ENCODE peak calls at places on chromosomes 1 and 21, in seven cellular contexts. One of them, this sample, is unnamed.
A peak's percentile ranks its signal among the peaks of the same experiment; 100 is the strongest.

GRCh38 chr21:44403106-44404020 is 49.9 kb downstream of the TRPM2 start:
- DNase-seq in NCI-H187 treated with DMSO at 0.1 percent for 48 hours: no peak
- DNase-seq in LoVo: no peak
- DNase-seq in epithelial cell of proximal tubule: no peak
- DNase-seq in left ventricle myocardium inferior: no peak
- DNase-seq in prostate gland: no peak
- DNase-seq in ascending aorta: no peak
- DNase-seq in this sample: no peak

GRCh38 chr21:25330266-25330665 is 277.0 kb downstream of the MRPL39 start:
- DNase-seq in NCI-H187 treated with DMSO at 0.1 percent for 48 hours: no peak
- DNase-seq in LoVo: no peak
- DNase-seq in left ventricle myocardium inferior: no peak
- DNase-seq in prostate gland: no peak
- DNase-seq in ascending aorta: no peak
- DNase-seq in epithelial cell of proximal tubule: no peak
- DNase-seq in this sample: no peak

GRCh38 chr1:26405281-26405915 is 5.2 kb upstream of the LIN28A start:
- DNase-seq in left ventricle myocardium inferior: no peak
- DNase-seq in epithelial cell of proximal tubule: no peak
- DNase-seq in prostate gland: no peak
- DNase-seq in ascending aorta: no peak
- DNase-seq in LoVo: no peak
- DNase-seq in NCI-H187 treated with DMSO at 0.1 percent for 48 hours: no peak
- DNase-seq in this sample: peak; percentile 24

GRCh38 chr1:12580054-12580887 is 37.7 kb downstream of the DHRS3 start:
- DNase-seq in left ventricle myocardium inferior: no peak
- DNase-seq in prostate gland: no peak
- DNase-seq in LoVo: no peak
- DNase-seq in ascending aorta: no peak
- DNase-seq in epithelial cell of proximal tubule: no peak
- DNase-seq in NCI-H187 treated with DMSO at 0.1 percent for 48 hours: no peak
- DNase-seq in this sample: peak; percentile 90

GRCh38 chr1:243548516-243548915 is 292.7 kb downstream of the SDCCAG8 start:
- DNase-seq in prostate gland: no peak
- DNase-seq in ascending aorta: no peak
- DNase-seq in left ventricle myocardium inferior: no peak
- DNase-seq in epithelial cell of proximal tubule: no peak
- DNase-seq in LoVo: no peak
- DNase-seq in NCI-H187 treated with DMSO at 0.1 percent for 48 hours: no peak
- DNase-seq in this sample: no peak

GRCh38 chr1:196951711-196952394 is 8.3 kb downstream of the CFHR2 start:
- DNase-seq in NCI-H187 treated with DMSO at 0.1 percent for 48 hours: no peak
- DNase-seq in epithelial cell of proximal tubule: no peak
- DNase-seq in prostate gland: no peak
- DNase-seq in ascending aorta: no peak
- DNase-seq in LoVo: no peak
- DNase-seq in left ventricle myocardium inferior: no peak
- DNase-seq in this sample: no peak

GRCh38 chr1:64235910-64236309 is 32.5 kb downstream of the UBE2U start:
- DNase-seq in NCI-H187 treated with DMSO at 0.1 percent for 48 hours: no peak
- DNase-seq in epithelial cell of proximal tubule: no peak
- DNase-seq in LoVo: no peak
- DNase-seq in prostate gland: no peak
- DNase-seq in ascending aorta: no peak
- DNase-seq in left ventricle myocardium inferior: no peak
- DNase-seq in this sample: no peak

GRCh38 chr1:43531453-43531905 is 796 bp downstream of the PTPRF start:
- DNase-seq in LoVo: no peak
- DNase-seq in epithelial cell of proximal tubule: no peak
- DNase-seq in ascending aorta: no peak
- DNase-seq in NCI-H187 treated with DMSO at 0.1 percent for 48 hours: no peak
- DNase-seq in prostate gland: peak; percentile 62
- DNase-seq in left ventricle myocardium inferior: no peak
- DNase-seq in this sample: no peak

GRCh38 chr1:44276006-44276405 is 62.7 kb downstream of the DMAP1 start:
- DNase-seq in left ventricle myocardium inferior: no peak
- DNase-seq in prostate gland: no peak
- DNase-seq in NCI-H187 treated with DMSO at 0.1 percent for 48 hours: peak; percentile 81
- DNase-seq in ascending aorta: no peak
- DNase-seq in LoVo: no peak
- DNase-seq in epithelial cell of proximal tubule: no peak
- DNase-seq in this sample: no peak